ENCODE peak calls at places on chromosomes 12 and 14, in eight cellular contexts. F, L, G, K, M, T, W and E are unnamed samples.

GRCh38 chr12:81284137-81284536 is 206.3 kb downstream of the ACSS3 start:
- DNase-seq in G (no peak), T (no peak), L (no peak), W (no peak), F (peak), K (peak), M (no peak), E (no peak)

GRCh38 chr12:105451211-105451610 is 120.7 kb downstream of the C12orf75 start:
- DNase-seq in L (no peak), W (no peak), F (no peak), T (no peak), G (no peak), M (no peak), K (peak), E (no peak)

GRCh38 chr12:43576162-43576561 is 24.2 kb upstream of the ADAMTS20 start:
- DNase-seq in G (no peak), M (no peak), K (no peak), W (no peak), T (no peak), F (no peak), L (no peak), E (no peak)

GRCh38 chr12:25491396-25491948 is 61.6 kb downstream of the LMNTD1 start:
- DNase-seq in M (no peak), K (no peak), W (no peak), F (no peak), G (no peak), L (no peak), T (no peak), E (no peak)

GRCh38 chr12:9334026-9334692 is 126.0 kb upstream of the PZP start:
- DNase-seq in L (no peak), G (no peak), T (no peak), W (no peak), M (no peak), F (peak), K (no peak), E (no peak)

GRCh38 chr12:91370086-91370868 is 187.7 kb upstream of the DCN start:
- DNase-seq in F (no peak), W (no peak), M (no peak), K (no peak), L (no peak), T (no peak), G (no peak), E (no peak)

GRCh38 chr12:131850856-131851559 is 22.8 kb downstream of the MMP17 start:
- DNase-seq in K (no peak), G (peak), M (no peak), F (peak), W (no peak), T (no peak), L (no peak), E (no peak)

GRCh38 chr12:3114671-3115070 is 37.5 kb downstream of the TSPAN9 start:
- DNase-seq in F (no peak), G (no peak), K (no peak), W (no peak), T (no peak), M (no peak), L (no peak), E (no peak)

GRCh38 chr14:99120147-99121026 is 151.6 kb downstream of the BCL11B start:
- DNase-seq in L (no peak), K (no peak), F (no peak), M (no peak), G (no peak), W (no peak), T (no peak), E (no peak)

GRCh38 chr12:117699118-117699517 is 269.7 kb downstream of the KSR2 start:
- DNase-seq in W (no peak), G (no peak), M (no peak), F (no peak), L (no peak), K (no peak), T (no peak), E (no peak)

GRCh38 chr12:97322388-97322787 is 140.2 kb upstream of the RMST start:
- DNase-seq in F (no peak), T (no peak), L (no peak), M (no peak), W (no peak), K (no peak), G (no peak), E (no peak)

GRCh38 chr12:23555180-23555784 is 394.2 kb downstream of the SOX5 start:
- DNase-seq in W (no peak), F (no peak), K (no peak), M (no peak), T (no peak), L (no peak), G (no peak), E (no peak)